ENCODE peak calls at places on chromosomes 7 and 10, in four cellular contexts. V is K562, U is HL-60, Y is GM12878. M is an unnamed sample.

GRCh38 chr10:71007516-71007915 is 119.2 kb upstream of the PCBD1 start:
- DNase-seq in V (no peak), U (no peak), Y (no peak), M (no peak)

GRCh38 chr7:133789951-133790350 is 337.2 kb upstream of the LRGUK start:
- DNase-seq in V (no peak), U (no peak), Y (no peak), M (no peak)

GRCh38 chr7:142770720-142771352 is at the start of gene PRSS2:
- DNase-seq in V (no peak), U (no peak), Y (peak), M (no peak)

GRCh38 chr10:3784510-3785250 is at the start of gene KLF6:
- DNase-seq in V (peak), U (no peak), Y (no peak), M (no peak)

GRCh38 chr7:106560482-106560881 is 100.5 kb downstream of the CCDC71L start:
- DNase-seq in V (no peak), U (no peak), Y (no peak), M (no peak)

GRCh38 chr10:117165557-117166419 is 27.7 kb upstream of the VAX1 start:
- DNase-seq in V (peak), U (no peak), Y (no peak), M (no peak)

GRCh38 chr10:114489521-114490310 is 85.4 kb upstream of the AFAP1L2 start:
- DNase-seq in V (no peak), U (no peak), Y (no peak), M (no peak)

GRCh38 chr10:5546891-5547683 is 22.3 kb downstream of the CALML3 start:
- DNase-seq in V (no peak), U (no peak), Y (no peak), M (no peak)

GRCh38 chr10:98028168-98028770 is 2.2 kb downstream of the CRTAC1 start:
- DNase-seq in V (peak), U (peak), Y (no peak), M (peak)

GRCh38 chr10:132642732-132643008 is 105.1 kb downstream of the INPP5A start:
- DNase-seq in V (no peak), U (no peak), Y (no peak), M (no peak)

GRCh38 chr7:145784809-145785780 is 331.5 kb upstream of the CNTNAP2 start:
- DNase-seq in V (no peak), U (no peak), Y (no peak), M (no peak)

GRCh38 chr10:110733256-110733952 is 89.3 kb downstream of the RBM20 start:
- DNase-seq in V (no peak), U (no peak), Y (no peak), M (no peak)

GRCh38 chr10:118272090-118272775 is 69.9 kb downstream of the FAM204A start:
- DNase-seq in V (no peak), U (no peak), Y (no peak), M (no peak)

GRCh38 chr10:69965919-69966662 is 86.6 kb upstream of the MACROH2A2 start:
- DNase-seq in V (no peak), U (no peak), Y (no peak), M (no peak)

GRCh38 chr7:119090851-119091250 is 866.3 kb downstream of the ANKRD7 start:
- DNase-seq in V (no peak), U (no peak), Y (no peak), M (no peak)

GRCh38 chr7:50667789-50668226 is 102.6 kb upstream of the DDC start:
- DNase-seq in V (no peak), U (no peak), Y (no peak), M (no peak)

GRCh38 chr10:36455481-36456119 is 669.8 kb upstream of the ANKRD30A start:
- DNase-seq in V (no peak), U (no peak), Y (no peak), M (no peak)
- TF ChIP-seq SPI1 in V (no peak), U (no peak), Y (no peak), M (no peak)

DNA sequence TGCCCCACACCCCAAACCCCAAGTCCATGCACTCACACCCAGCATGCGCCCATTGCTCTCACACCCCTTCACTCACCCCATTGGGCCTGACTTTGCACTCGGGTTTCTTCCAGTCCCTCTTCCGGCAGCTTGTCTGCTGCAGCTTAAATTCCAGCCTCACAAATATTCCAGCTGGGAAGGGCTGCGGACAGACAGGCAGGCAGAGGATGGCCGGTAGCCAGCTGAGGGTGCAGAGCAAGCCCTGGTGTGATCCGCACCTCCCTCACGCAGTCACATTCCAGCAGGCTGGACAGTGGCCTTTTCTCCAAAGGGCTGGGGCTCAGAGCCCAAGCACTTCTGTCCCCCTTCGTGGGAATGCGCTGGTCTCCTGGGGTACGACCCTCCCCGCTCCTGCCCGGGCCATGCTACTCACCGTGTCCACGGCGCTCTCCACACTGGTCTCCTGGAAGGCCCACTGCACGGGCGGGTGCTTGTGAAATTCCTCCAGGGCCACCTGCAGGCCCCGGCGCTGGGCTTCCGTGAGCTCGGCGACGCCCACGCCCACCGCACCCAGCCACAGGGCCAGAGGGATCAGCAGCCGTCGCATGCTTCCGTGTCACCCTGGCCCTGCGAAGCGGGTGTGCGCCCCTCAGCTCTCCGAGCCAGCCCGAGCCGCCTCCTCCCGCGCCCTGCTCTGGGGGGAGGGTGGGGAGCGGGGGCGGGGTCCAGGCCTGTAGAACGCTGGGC is 1.2 kb downstream of the RARRES2 start:
- DNase-seq in V (peak), U (no peak), Y (no peak), M (no peak)
- TF ChIP-seq SPI1 in V (no peak), U (no peak), Y (no peak), M (no peak)

GRCh38 chr10:60167056-60167455 is 222.6 kb downstream of the ANK3 start:
- DNase-seq in V (no peak), U (no peak), Y (no peak), M (no peak)

GRCh38 chr10:60171436-60172013 is 218.2 kb downstream of the ANK3 start:
- DNase-seq in V (no peak), U (no peak), Y (no peak), M (no peak)

GRCh38 chr10:60169111-60169510 is 220.6 kb downstream of the ANK3 start:
- DNase-seq in V (no peak), U (no peak), Y (no peak), M (no peak)

GRCh38 chr10:60172363-60172990 is 217.2 kb downstream of the ANK3 start:
- DNase-seq in V (no peak), U (no peak), Y (no peak), M (no peak)

DNA sequence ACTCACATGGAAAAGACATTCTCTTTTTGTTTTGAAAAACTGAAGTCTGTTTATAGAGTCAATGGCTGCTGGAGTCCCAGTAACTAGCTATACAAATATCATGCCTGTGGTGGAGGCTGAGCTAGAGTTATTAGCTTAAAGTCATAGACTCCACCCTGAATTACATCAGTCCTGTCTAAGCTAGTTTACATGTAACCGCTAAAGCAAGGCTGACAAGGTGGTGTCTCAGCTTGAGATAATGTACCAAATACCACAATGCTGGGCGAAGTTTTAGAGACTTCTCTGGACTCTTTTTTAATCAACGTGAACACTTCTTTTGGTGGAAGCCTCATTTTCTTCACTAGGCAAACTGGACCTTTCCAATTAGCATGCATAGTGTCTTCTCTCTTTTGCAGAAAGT is 219.4 kb downstream of the ANK3 start:
- DNase-seq in V (no peak), U (no peak), Y (no peak), M (no peak)
- TF ChIP-seq SPI1 in V (no peak), U (no peak), Y (no peak), M (no peak)

GRCh38 chr7:139943391-139943790 is 114.3 kb downstream of the TBXAS1 start:
- DNase-seq in V (no peak), U (no peak), Y (no peak), M (no peak)

GRCh38 chr7:139941866-139942265 is 112.8 kb downstream of the TBXAS1 start:
- DNase-seq in V (no peak), U (no peak), Y (no peak), M (no peak)

GRCh38 chr7:139940866-139941265 is 111.8 kb downstream of the TBXAS1 start:
- DNase-seq in V (no peak), U (no peak), Y (no peak), M (no peak)

GRCh38 chr7:139944248-139944647 is 115.2 kb downstream of the TBXAS1 start:
- DNase-seq in V (no peak), U (no peak), Y (no peak), M (no peak)

DNA sequence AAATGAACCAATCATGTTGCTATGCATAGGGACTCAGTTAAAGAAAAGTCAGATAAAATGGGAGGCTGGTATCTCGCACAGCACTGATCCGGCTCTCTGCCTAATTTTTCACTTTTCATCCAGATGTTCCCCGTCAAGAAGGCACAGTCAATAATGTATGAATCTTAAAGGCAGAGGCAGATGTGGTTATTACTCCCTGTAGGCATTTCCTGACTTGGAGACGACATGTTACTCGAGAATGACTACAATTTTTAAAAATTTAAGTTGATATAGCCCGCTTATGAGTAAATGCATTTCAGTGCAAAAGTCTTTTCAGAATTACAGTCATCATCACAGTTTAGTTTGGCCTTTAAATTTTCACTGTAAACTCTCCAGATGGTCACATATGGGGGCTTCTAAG is 113.6 kb downstream of the TBXAS1 start:
- DNase-seq in V (no peak), U (no peak), Y (no peak), M (no peak)
- TF ChIP-seq SPI1 in V (no peak), U (no peak), Y (no peak), M (no peak)

GRCh38 chr7:82049442-82049841 is 279.6 kb upstream of the HGF start:
- DNase-seq in V (no peak), U (no peak), Y (peak), M (no peak)

GRCh38 chr7:82051641-82052040 is 281.8 kb upstream of the HGF start:
- DNase-seq in V (no peak), U (no peak), Y (no peak), M (no peak)

GRCh38 chr7:82050792-82051191 is 280.9 kb upstream of the HGF start:
- DNase-seq in V (no peak), U (no peak), Y (no peak), M (no peak)

GRCh38 chr7:82053453-82054032 is 283.7 kb upstream of the HGF start:
- DNase-seq in V (no peak), U (no peak), Y (no peak), M (no peak)

GRCh38 chr7:82050134-82050533 is 280.3 kb upstream of the HGF start:
- DNase-seq in V (no peak), U (no peak), Y (no peak), M (no peak)
- TF ChIP-seq SPI1 in V (no peak), U (no peak), Y (no peak), M (no peak)

GRCh38 chr10:88989423-88989822 is 1.2 kb upstream of the FAS start:
- DNase-seq in V (no peak), U (no peak), Y (no peak), M (no peak)

GRCh38 chr10:88984525-88984924 is 6.1 kb upstream of the FAS start:
- DNase-seq in V (no peak), U (no peak), Y (no peak), M (no peak)

GRCh38 chr10:88987243-88987726 is 3.3 kb upstream of the FAS start:
- DNase-seq in V (no peak), U (no peak), Y (no peak), M (no peak)

GRCh38 chr10:88987840-88988239 is 2.8 kb upstream of the FAS start:
- DNase-seq in V (no peak), U (no peak), Y (no peak), M (no peak)

DNA sequence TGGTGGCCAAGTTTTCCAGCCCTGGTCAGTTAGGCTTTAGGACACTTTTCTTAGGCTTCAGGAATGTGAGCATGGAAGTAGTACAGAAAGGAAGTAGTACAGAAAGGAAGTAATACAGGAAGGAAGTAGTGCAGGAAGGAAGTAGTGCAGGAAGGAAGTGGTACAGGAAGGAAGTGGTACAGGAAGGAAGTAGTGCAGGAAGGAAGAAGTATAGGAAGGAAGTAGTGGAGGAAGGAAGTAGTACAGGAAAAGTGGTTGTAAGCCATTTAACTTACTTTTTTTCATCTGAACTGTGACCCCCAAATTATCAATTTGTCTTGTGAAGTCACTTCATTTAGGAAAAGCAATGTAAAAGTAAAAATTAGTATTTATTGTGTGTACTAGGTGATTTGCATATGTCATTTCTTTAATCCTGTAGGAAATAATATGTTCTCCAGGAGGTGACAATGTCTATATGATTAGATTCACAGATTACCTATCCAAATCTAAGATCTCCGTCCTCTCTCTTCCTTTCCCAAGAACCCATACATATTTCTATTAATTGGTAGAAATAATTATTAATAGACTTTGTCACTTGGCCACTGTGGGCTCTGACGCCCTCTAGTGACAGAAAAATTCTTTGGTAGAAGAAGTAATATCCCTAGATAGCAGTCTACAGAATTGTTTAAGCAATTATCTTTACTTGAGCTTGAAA is 3.9 kb upstream of the FAS start:
- DNase-seq in V (peak), U (no peak), Y (no peak), M (no peak)
- TF ChIP-seq SPI1 in V (no peak), U (peak), Y (peak), M (peak)

GRCh38 chr10:44966816-44967509 is 7.4 kb downstream of the RASSF4 start:
- DNase-seq in V (no peak), U (no peak), Y (no peak), M (no peak)
- TF ChIP-seq SPI1 in V (no peak), U (no peak), Y (no peak), M (no peak)

GRCh38 chr10:102150970-102151773 is 1.0 kb upstream of the NOLC1 start:
- DNase-seq in V (no peak), U (no peak), Y (no peak), M (no peak)
- TF ChIP-seq SPI1 in V (no peak), U (no peak), Y (no peak), M (no peak)